ENCODE peak calls at places on chromosome 13, in four cellular contexts. B, J, K and R are unnamed samples.

GRCh38 chr13:106118996-106119395 is 416.5 kb downstream of the EFNB2 start:
- DNase-seq in B (no peak), J (no peak), K (no peak), R (no peak)

GRCh38 chr13:98549728-98550317 is 27.1 kb downstream of the STK24 start:
- DNase-seq in B (no peak), J (no peak), K (no peak), R (no peak)

GRCh38 chr13:86476656-86477055 is 677.4 kb upstream of the SLITRK6 start:
- DNase-seq in B (no peak), J (no peak), K (no peak), R (no peak)

GRCh38 chr13:107211073-107211472 is 643.1 kb upstream of the ARGLU1 start:
- DNase-seq in B (no peak), J (peak), K (peak), R (peak)

GRCh38 chr13:20824762-20825161 is 51.0 kb upstream of the EEF1AKMT1 start:
- DNase-seq in B (no peak), J (no peak), K (no peak), R (no peak)

GRCh38 chr13:89627991-89628390 is 1719.5 kb upstream of the MIR17HG start:
- DNase-seq in B (no peak), J (no peak), K (no peak), R (no peak)

GRCh38 chr13:99800004-99800403 is 171.6 kb downstream of the ZIC5 start:
- DNase-seq in B (no peak), J (no peak), K (no peak), R (no peak)

GRCh38 chr13:24181991-24182702 is 21.6 kb downstream of the SPATA13 start:
- DNase-seq in B (no peak), J (peak), K (no peak), R (no peak)

GRCh38 chr13:99312493-99312883 is 5.3 kb upstream of the GPR183 start:
- DNase-seq in B (no peak), J (no peak), K (no peak), R (peak)

GRCh38 chr13:112252744-112253590 is 123.2 kb upstream of the SPACA7 start:
- DNase-seq in B (no peak), J (no peak), K (no peak), R (no peak)

GRCh38 chr13:45728759-45729158 is 26.6 kb downstream of the CBY2 start:
- DNase-seq in B (no peak), J (peak), K (peak), R (no peak)

GRCh38 chr13:59488436-59488835 is 675.3 kb downstream of the DIAPH3 start:
- DNase-seq in B (no peak), J (no peak), K (no peak), R (no peak)

GRCh38 chr13:59543418-59543817 is 620.3 kb downstream of the DIAPH3 start:
- DNase-seq in B (no peak), J (no peak), K (no peak), R (no peak)

GRCh38 chr13:80345771-80346510 is 5.0 kb upstream of the SPRY2 start:
- DNase-seq in B (no peak), J (no peak), K (no peak), R (no peak)

GRCh38 chr13:95756072-95756471 is 79.1 kb downstream of the DNAJC3 start:
- DNase-seq in B (no peak), J (no peak), K (no peak), R (no peak)

GRCh38 chr13:95032114-95032513 is 269.1 kb downstream of the ABCC4 start:
- DNase-seq in B (no peak), J (no peak), K (no peak), R (no peak)

GRCh38 chr13:42364613-42365000 is 92.7 kb downstream of the AKAP11 start:
- DNase-seq in B (no peak), J (no peak), K (no peak), R (no peak)

GRCh38 chr13:89027694-89028306 is 1356.6 kb downstream of the SLITRK5 start:
- DNase-seq in B (no peak), J (no peak), K (no peak), R (no peak)

GRCh38 chr13:74767031-74767430 is 632.8 kb upstream of the KLF12 start:
- DNase-seq in B (no peak), J (no peak), K (no peak), R (no peak)

GRCh38 chr13:30481241-30481760 is 15.6 kb upstream of the HMGB1 start:
- DNase-seq in B (no peak), J (no peak), K (no peak), R (no peak)

GRCh38 chr13:32911506-32911905 is 104.7 kb upstream of the KL start:
- DNase-seq in B (no peak), J (peak), K (peak), R (peak)

GRCh38 chr13:99657848-99658265 is 156.6 kb downstream of the TM9SF2 start:
- DNase-seq in B (no peak), J (no peak), K (no peak), R (peak)

GRCh38 chr13:67120872-67121531 is 109.1 kb downstream of the PCDH9 start:
- DNase-seq in B (no peak), J (no peak), K (no peak), R (no peak)

GRCh38 chr13:102227696-102228095 is 174.2 kb downstream of the FGF14 start:
- DNase-seq in B (no peak), J (no peak), K (no peak), R (no peak)

GRCh38 chr13:82847595-82847994 is 1034.7 kb downstream of the SLITRK1 start:
- DNase-seq in B (no peak), J (no peak), K (no peak), R (no peak)

GRCh38 chr13:32019612-32020233 is 11.9 kb upstream of the FRY start:
- DNase-seq in B (peak), J (peak), K (peak), R (peak)

GRCh38 chr13:77374786-77375185 is 47.9 kb upstream of the MYCBP2 start:
- DNase-seq in B (no peak), J (no peak), K (no peak), R (no peak)

GRCh38 chr13:48118025-48118424 is 23.1 kb upstream of the MED4 start:
- DNase-seq in B (no peak), J (no peak), K (no peak), R (no peak)

GRCh38 chr13:90302113-90302512 is 1045.4 kb upstream of the MIR17HG start:
- DNase-seq in B (no peak), J (no peak), K (no peak), R (no peak)

GRCh38 chr13:35812730-35813129 is 318.5 kb downstream of the DCLK1 start:
- DNase-seq in B (no peak), J (no peak), K (no peak), R (no peak)

GRCh38 chr13:97139704-97140103 is 82.4 kb upstream of the MBNL2 start:
- DNase-seq in B (no peak), J (no peak), K (no peak), R (no peak)

GRCh38 chr13:26557393-26558073 is at the start of gene WASF3:
- DNase-seq in B (peak), J (peak), K (peak), R (peak)

GRCh38 chr13:41767801-41768200 is 193.1 kb downstream of the VWA8 start:
- DNase-seq in B (no peak), J (no peak), K (no peak), R (no peak)

GRCh38 chr13:84413016-84413415 is 530.7 kb upstream of the SLITRK1 start:
- DNase-seq in B (no peak), J (no peak), K (no peak), R (no peak)

GRCh38 chr13:84418041-84418440 is 535.8 kb upstream of the SLITRK1 start:
- DNase-seq in B (no peak), J (no peak), K (no peak), R (no peak)

DNA sequence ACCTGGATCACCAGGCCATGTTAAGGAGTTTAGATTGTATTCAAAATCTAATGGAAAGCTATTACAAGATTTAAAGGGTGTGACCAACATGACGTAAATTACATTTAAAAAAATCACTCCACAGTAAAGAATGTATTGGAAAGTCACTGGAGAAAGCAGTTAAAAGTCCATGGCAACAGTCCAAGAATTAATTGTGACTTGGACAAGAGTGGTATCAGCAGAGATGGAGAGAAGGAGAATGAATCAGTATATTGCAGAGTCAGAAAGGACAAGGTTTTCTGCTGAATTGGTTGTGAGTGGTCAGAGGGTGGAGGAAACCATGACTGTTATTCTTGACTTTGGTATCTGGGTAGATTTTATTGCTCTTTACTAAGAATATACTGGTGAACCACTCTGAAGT is 535.2 kb upstream of the SLITRK1 start:
- DNase-seq in B (no peak), J (no peak), K (no peak), R (no peak)
- TF ChIP-seq YY1 in B (no peak), J (no peak), K (no peak), R (no peak)

DNA sequence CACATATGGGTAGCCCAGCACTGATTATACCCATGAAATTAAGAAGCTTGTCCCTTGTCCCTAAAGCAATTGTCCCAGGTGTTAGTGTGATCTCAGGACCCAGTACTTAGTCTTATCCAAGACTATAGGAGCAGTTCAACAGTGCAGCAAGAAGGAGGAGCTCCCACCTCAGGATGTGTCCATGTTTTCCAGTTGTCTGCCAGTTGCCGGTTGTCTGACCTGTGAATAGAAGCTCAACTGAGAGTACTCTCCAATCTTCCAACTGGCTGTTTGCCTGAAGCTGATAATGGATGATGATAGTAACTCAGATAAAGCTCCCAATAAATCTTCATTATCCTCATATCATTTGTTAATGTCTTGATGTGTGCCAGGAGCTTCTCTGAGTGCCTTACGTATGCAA is 107.2 kb upstream of the HTR2A start:
- DNase-seq in B (no peak), J (no peak), K (no peak), R (no peak)
- TF ChIP-seq ZBTB33 in B (no peak), J (no peak), K (no peak), R (no peak)

DNA sequence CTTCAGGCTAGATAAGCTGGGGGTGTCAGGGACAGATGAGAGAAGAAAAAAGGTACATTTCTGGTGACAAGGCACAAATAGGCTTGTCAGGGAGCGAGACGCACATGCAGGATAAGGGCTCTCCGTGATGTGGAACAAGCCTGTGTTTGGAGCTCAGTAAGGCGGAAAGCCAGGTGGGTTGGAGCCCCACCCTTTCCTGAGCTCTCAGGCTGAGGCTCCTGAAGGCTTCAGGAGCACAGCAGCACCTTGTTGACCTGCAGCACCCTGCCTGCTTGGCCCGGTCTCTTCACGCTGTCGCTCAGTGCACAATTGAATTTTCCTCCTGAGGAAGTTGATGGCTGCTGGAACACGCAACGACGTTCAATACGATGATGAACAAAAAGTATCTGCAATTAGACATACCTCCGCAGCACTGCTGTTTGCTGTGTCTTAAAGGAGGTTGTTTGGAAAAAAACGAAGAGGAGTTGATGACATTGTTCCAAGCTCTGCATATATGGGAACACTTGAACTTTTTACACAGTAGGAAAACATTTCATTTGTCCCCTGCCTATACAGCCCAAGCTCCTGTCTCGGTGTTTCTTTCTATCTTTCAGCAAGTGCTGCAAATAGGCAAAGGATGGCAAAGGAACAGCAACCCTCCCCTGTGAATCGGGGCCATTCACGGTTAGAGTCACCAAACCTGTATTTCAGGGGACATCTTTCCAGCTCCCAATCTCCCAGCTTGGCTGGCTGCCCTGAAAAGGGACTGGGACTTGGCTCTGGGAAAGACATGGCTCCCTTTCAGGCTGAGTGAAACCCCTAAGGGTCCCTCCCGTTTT is 29.5 kb downstream of the SERP2 start:
- DNase-seq in B (no peak), J (no peak), K (no peak), R (no peak)
- TF ChIP-seq SIN3A in B (no peak), J (no peak), K (no peak), R (no peak)

GRCh38 chr13:27953671-27954405 is 15.3 kb downstream of the CDX2 start:
- DNase-seq in B (no peak), J (peak), K (peak), R (peak)
- TF ChIP-seq YY1 in B (peak), J (peak), K (no peak), R (no peak)

DNA sequence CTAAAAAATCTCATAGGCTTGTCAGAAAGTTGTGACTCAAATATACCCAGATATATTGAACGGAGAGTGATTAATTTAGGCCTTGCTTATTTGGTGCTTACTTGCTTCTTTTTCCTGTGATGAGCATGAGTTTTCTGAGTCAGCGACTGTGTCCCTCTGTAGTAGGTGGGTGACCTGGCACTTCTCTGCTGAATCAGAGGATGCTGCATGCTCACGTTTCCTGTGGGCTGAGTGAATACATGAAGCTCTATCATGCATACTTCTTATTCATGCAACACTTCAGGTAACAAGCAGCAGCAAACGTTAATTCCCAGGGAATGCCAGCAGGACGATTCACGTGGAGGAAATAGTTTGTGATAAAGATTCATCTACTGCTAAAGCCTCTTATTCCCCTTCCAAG is 245.1 kb downstream of the KLF5 start:
- DNase-seq in B (no peak), J (no peak), K (no peak), R (no peak)
- TF ChIP-seq ZBTB33 in B (no peak), J (no peak), K (no peak), R (no peak)

GRCh38 chr13:113589251-113589960 is 4.9 kb downstream of the TFDP1 start:
- DNase-seq in B (no peak), J (no peak), K (no peak), R (no peak)

GRCh38 chr13:113592571-113592970 is 8.0 kb downstream of the TFDP1 start:
- DNase-seq in B (no peak), J (no peak), K (no peak), R (peak)

GRCh38 chr13:113588394-113589111 is 4.0 kb downstream of the TFDP1 start:
- DNase-seq in B (no peak), J (no peak), K (no peak), R (no peak)

GRCh38 chr13:113591750-113592149 is 7.2 kb downstream of the TFDP1 start:
- DNase-seq in B (no peak), J (no peak), K (no peak), R (peak)

GRCh38 chr13:113589961-113590339 is 5.4 kb downstream of the TFDP1 start:
- DNase-seq in B (no peak), J (no peak), K (no peak), R (peak)
- TF ChIP-seq SIN3A in B (no peak), J (no peak), K (no peak), R (no peak)